ENCODE peak calls at places on chromosomes 4 and X, in five cellular contexts. N is HL-60, G is suprapubic skin, B is GM12878, T is transverse colon. L is an unnamed sample.
A peak's percentile ranks its signal among the peaks of the same experiment; 100 is the strongest.

GRCh38 chrX:10769696-10770619 is 149.6 kb upstream of the MID1 start:
- DNase-seq in N (no peak), G (no peak), B (no peak), T (no peak), L (no peak)

GRCh38 chr4:154254999-154255398 is 236.6 kb downstream of the DCHS2 start:
- DNase-seq in N (no peak), G (no peak), B (no peak), T (no peak), L (no peak)

GRCh38 chrX:120463241-120463640 is 5.9 kb downstream of the LAMP2 start:
- DNase-seq in N (no peak), G (no peak), B (no peak), T (no peak), L (no peak)

GRCh38 chrX:151517421-151517820 is 46.1 kb upstream of the PASD1 start:
- DNase-seq in N (no peak), G (no peak), B (no peak), T (no peak), L (no peak)

GRCh38 chrX:51955200-51955599 is 61.8 kb downstream of the MAGED1 start:
- DNase-seq in N (no peak), G (no peak), B (peak; percentile 23), T (no peak), L (peak; percentile 1)

GRCh38 chrX:96372313-96373046 is 312.2 kb upstream of the DIAPH2 start:
- DNase-seq in N (peak; percentile 16), G (no peak), B (no peak), T (no peak), L (no peak)

GRCh38 chr4:123453006-123453685 is 56.6 kb downstream of the SPRY1 start:
- DNase-seq in N (no peak), G (no peak), B (no peak), T (no peak), L (no peak)

GRCh38 chr4:91758487-91758886 is 545.3 kb upstream of the GRID2 start:
- DNase-seq in N (no peak), G (no peak), B (no peak), T (no peak), L (no peak)

GRCh38 chr4:84319124-84319523 is 180.0 kb downstream of the NKX6-1 start:
- DNase-seq in N (no peak), G (no peak), B (no peak), T (no peak), L (no peak)

GRCh38 chr4:16826397-16826910 is 72.0 kb downstream of the LDB2 start:
- DNase-seq in N (no peak), G (no peak), B (no peak), T (no peak), L (no peak)

GRCh38 chr4:119525005-119525749 is 103.4 kb downstream of the PDE5A start:
- DNase-seq in N (no peak), G (no peak), B (no peak), T (no peak), L (no peak)

GRCh38 chrX:72540318-72540717 is 32.3 kb downstream of the HDAC8 start:
- DNase-seq in N (no peak), G (no peak), B (no peak), T (no peak), L (no peak)

GRCh38 chrX:86604620-86605019 is 456.4 kb downstream of the DACH2 start:
- DNase-seq in N (no peak), G (no peak), B (no peak), T (no peak), L (no peak)

GRCh38 chr4:8834681-8835220 is 36.9 kb downstream of the HMX1 start:
- DNase-seq in N (no peak), G (peak; percentile 56), B (no peak), T (peak; percentile 2), L (peak; percentile 3)

GRCh38 chr4:77052352-77052751 is 23.4 kb downstream of the CCNI start:
- DNase-seq in N (no peak), G (no peak), B (no peak), T (peak; percentile 71), L (no peak)

GRCh38 chr4:77104405-77105292 is 28.9 kb upstream of the CCNI start:
- DNase-seq in N (no peak), G (peak; percentile 88), B (no peak), T (peak; percentile 73), L (no peak)

GRCh38 chr4:123102897-123103489 is 180.6 kb upstream of the NUDT6 start:
- DNase-seq in N (peak; percentile 14), G (no peak), B (no peak), T (no peak), L (no peak)

GRCh38 chr4:52713456-52713937 is 37.7 kb downstream of the ERVMER34-1 start:
- DNase-seq in N (peak; percentile 27), G (no peak), B (no peak), T (no peak), L (no peak)

GRCh38 chrX:32451954-32452518 is 759.3 kb downstream of the DMD start:
- DNase-seq in N (no peak), G (no peak), B (no peak), T (no peak), L (no peak)

GRCh38 chrX:32745323-32745722 is 466.0 kb downstream of the DMD start:
- DNase-seq in N (no peak), G (no peak), B (no peak), T (no peak), L (no peak)

GRCh38 chr4:67549123-67549522 is 3.8 kb upstream of the CENPC start:
- DNase-seq in N (no peak), G (no peak), B (no peak), T (no peak), L (no peak)

GRCh38 chr4:25926473-25926872 is 12.5 kb downstream of the SMIM20 start:
- DNase-seq in N (no peak), G (no peak), B (no peak), T (no peak), L (no peak)

GRCh38 chr4:113809313-113809712 is 47.8 kb upstream of the CAMK2D start:
- DNase-seq in N (no peak), G (no peak), B (no peak), T (peak; percentile 12), L (no peak)

GRCh38 chrX:116961872-116962582 is 499.3 kb upstream of the CT83 start:
- DNase-seq in N (no peak), G (no peak), B (no peak), T (no peak), L (no peak)

GRCh38 chr4:11843340-11843739 is 414.6 kb upstream of the HS3ST1 start:
- DNase-seq in N (no peak), G (no peak), B (no peak), T (no peak), L (no peak)

GRCh38 chrX:136630881-136631280 is 17.1 kb upstream of the CD40LG start:
- DNase-seq in N (no peak), G (no peak), B (no peak), T (no peak), L (no peak)

DNA sequence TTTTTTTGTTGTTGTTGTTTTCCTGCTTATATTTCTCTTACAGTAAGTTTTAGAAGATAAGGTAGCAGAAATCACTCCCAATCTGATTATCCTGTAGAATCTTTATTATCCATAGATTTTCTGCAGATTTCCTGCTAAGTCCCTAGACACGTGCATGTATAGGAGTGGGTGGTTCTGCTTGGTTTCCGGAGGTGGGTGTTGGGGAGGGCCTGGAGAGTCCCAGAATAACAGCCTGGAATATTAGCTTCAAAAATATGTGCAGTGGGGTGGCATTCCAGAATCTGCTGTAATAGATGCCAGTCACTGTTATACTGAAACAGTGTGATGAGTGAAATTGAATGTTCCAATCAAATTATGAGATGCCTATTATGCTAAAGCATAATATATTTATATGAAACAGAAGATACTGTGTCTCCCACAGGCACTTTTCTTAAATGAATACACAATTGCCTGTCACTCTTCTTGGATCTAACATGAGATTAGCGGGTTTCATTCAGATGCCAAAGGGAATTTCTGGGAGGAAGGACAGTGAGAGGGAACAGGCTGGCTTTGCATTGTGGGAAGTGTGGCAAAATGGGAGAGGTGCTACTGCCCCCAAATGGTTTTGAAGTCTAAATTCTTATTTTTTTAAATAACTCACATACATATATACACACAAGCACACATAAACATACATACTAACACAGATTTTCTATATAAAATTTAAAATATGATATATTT is 37.6 kb downstream of the C4orf50 start:
- DNase-seq in N (no peak), G (no peak), B (no peak), T (no peak), L (no peak)
- TF ChIP-seq POLR2AphosphoS5 in N (no peak), G (no peak), B (no peak), T (no peak), L (no peak)

GRCh38 chrX:40098264-40099045 is 697 bp upstream of the BCOR start:
- DNase-seq in N (no peak), G (no peak), B (no peak), T (peak; percentile 58), L (peak; percentile 39)
- TF ChIP-seq POLR2AphosphoS5 in N (no peak), G (no peak), B (peak; percentile 75), T (peak; percentile 48), L (peak; percentile 46)

DNA sequence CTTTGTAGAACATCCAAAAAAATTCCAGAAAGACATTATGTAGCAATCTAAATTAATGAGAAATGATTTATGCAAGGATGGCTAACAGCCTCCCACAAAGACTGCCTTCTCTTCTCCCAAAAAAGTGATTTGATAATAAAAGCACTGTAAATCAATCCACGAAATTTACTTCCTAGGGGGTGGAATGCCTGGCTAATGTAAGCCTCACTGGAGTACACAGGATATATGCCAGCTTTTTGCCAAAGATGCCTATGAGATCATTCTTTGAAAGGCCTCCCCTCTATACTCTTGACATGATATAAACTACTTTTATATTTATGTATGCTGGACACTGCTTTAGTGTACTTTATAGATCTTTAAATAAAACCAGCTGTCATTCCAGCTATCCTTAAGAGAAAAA is 211.1 kb downstream of the ADAMTS3 start:
- DNase-seq in N (no peak), G (no peak), B (no peak), T (no peak), L (no peak)
- TF ChIP-seq POLR2AphosphoS5 in N (no peak), G (no peak), B (no peak), T (no peak), L (no peak)

GRCh38 chrX:152960115-152960514 is 33.8 kb downstream of the PNMA5 start:
- DNase-seq in N (no peak), G (no peak), B (no peak), T (no peak), L (no peak)

GRCh38 chrX:152958047-152958446 is 35.9 kb downstream of the PNMA5 start:
- DNase-seq in N (peak; percentile 39), G (no peak), B (no peak), T (no peak), L (no peak)

GRCh38 chrX:152959626-152960025 is 34.3 kb downstream of the PNMA5 start:
- DNase-seq in N (no peak), G (no peak), B (no peak), T (no peak), L (no peak)

DNA sequence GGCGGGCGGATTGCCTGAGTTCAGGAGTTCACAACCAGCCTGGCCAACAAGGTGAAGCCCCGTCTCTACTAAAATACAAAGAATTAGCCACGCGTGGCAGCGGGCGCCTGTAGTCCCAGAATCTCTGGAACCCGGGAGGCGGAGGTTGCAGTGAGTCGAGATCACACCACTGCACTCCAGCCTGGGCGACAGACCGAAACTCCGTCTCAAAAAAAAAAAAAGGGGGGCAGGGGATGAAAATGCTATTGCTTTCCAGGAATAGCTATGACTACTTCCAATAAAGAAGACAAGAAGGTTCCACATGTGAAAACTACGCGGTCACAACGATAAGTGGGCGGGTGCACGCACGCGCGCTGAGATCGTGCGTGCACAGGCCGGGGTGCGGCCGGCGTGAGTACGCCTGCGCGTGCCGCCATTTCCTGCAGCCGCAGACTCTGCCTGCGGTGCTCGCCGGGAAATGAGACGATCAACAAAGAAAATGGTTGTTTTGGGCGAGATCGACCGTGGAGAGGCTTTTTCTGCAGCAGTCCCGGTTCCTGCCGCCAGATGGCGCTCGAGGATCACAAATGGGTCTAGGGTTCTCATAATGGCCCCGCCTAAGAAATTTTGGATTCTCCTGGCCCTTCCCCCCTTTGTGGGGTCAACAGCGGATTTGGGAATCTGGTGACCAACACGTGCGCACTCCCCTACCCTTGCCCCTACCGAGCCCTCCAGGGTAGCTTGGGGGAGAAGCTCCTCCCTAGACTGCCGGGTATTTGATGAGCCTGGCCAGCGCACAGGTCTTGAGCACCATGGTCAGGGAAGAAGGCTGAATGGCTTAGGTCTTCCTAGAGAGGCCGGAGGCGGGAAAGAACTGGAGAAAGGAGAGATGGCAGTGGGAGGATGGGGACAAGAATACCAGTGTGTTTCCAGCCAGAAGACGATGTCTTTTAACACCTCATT is 35.1 kb downstream of the PNMA5 start:
- DNase-seq in N (peak; percentile 77), G (peak; percentile 84), B (peak; percentile 55), T (peak; percentile 87), L (peak; percentile 50)
- TF ChIP-seq POLR2AphosphoS5 in N (peak; percentile 36), G (no peak), B (no peak), T (no peak), L (no peak)

L was measured in GM12892.